ENCODE peak calls at places on chromosomes 11 and 22, in seven cellular contexts. I, B, V, J, W, P and F are unnamed samples.

GRCh38 chr22:25484916-25485315 is 79.6 kb upstream of the GRK3 start:
- DNase-seq in I (no peak), B (no peak), V (no peak), J (no peak), W (no peak), P (no peak), F (no peak)

GRCh38 chr11:75422248-75423231 is 10.5 kb downstream of the KLHL35 start:
- DNase-seq in I (no peak), B (no peak), V (no peak), J (no peak), W (no peak), P (peak), F (no peak)

GRCh38 chr11:10669258-10670033 is 24.1 kb downstream of the IRAG1 start:
- DNase-seq in I (no peak), B (no peak), V (no peak), J (peak), W (peak), P (peak), F (no peak)

GRCh38 chr11:68181719-68182451 is 31.2 kb downstream of the KMT5B start:
- DNase-seq in I (no peak), B (no peak), V (peak), J (no peak), W (no peak), P (no peak), F (no peak)

GRCh38 chr22:41526226-41526531 is 18.1 kb downstream of the POLR3H start:
- DNase-seq in I (no peak), B (no peak), V (no peak), J (no peak), W (no peak), P (no peak), F (no peak)

GRCh38 chr11:1762537-1763302 is 1.0 kb downstream of the CTSD start:
- DNase-seq in I (no peak), B (peak), V (no peak), J (peak), W (no peak), P (peak), F (no peak)

GRCh38 chr11:75429902-75430691 is 2.9 kb downstream of the KLHL35 start:
- DNase-seq in I (peak), B (no peak), V (no peak), J (peak), W (no peak), P (peak), F (peak)

GRCh38 chr22:50416996-50417395 is 57.8 kb downstream of the SBF1 start:
- DNase-seq in I (no peak), B (no peak), V (no peak), J (no peak), W (no peak), P (no peak), F (no peak)

GRCh38 chr11:134579709-134580634 is 167.9 kb upstream of the B3GAT1 start:
- DNase-seq in I (no peak), B (no peak), V (no peak), J (no peak), W (no peak), P (peak), F (peak)

GRCh38 chr11:34619062-34619516 is 1.8 kb upstream of the EHF start:
- DNase-seq in I (no peak), B (no peak), V (no peak), J (no peak), W (no peak), P (no peak), F (no peak)

GRCh38 chr11:57812634-57813033 is 51.0 kb downstream of the CTNND1 start:
- DNase-seq in I (no peak), B (no peak), V (no peak), J (no peak), W (no peak), P (no peak), F (no peak)

GRCh38 chr11:32594272-32594671 is 10.6 kb downstream of the EIF3M start:
- DNase-seq in I (no peak), B (no peak), V (no peak), J (no peak), W (no peak), P (no peak), F (no peak)

GRCh38 chr11:57318178-57318577 is 6.6 kb downstream of the TNKS1BP1 start:
- DNase-seq in I (no peak), B (no peak), V (no peak), J (no peak), W (no peak), P (no peak), F (no peak)

GRCh38 chr11:99934008-99934407 is 753.1 kb upstream of the ARHGAP42 start:
- DNase-seq in I (no peak), B (no peak), V (no peak), J (no peak), W (no peak), P (no peak), F (no peak)

GRCh38 chr11:3359092-3359824 is 19.7 kb downstream of the ZNF195 start:
- DNase-seq in I (no peak), B (no peak), V (no peak), J (no peak), W (no peak), P (no peak), F (no peak)

GRCh38 chr22:37127350-37127878 is 17.9 kb upstream of the TMPRSS6 start:
- DNase-seq in I (no peak), B (no peak), V (no peak), J (no peak), W (no peak), P (no peak), F (no peak)

GRCh38 chr22:37126383-37126782 is 16.9 kb upstream of the TMPRSS6 start:
- DNase-seq in I (no peak), B (peak), V (no peak), J (no peak), W (no peak), P (no peak), F (peak)

GRCh38 chr22:37130031-37130430 is 19.7 kb downstream of the IL2RB start:
- DNase-seq in I (no peak), B (no peak), V (no peak), J (no peak), W (no peak), P (no peak), F (no peak)

GRCh38 chr22:37128555-37129281 is 19.2 kb upstream of the TMPRSS6 start:
- DNase-seq in I (no peak), B (no peak), V (no peak), J (no peak), W (no peak), P (no peak), F (no peak)

GRCh38 chr22:37126882-37127281 is 17.4 kb upstream of the TMPRSS6 start:
- DNase-seq in I (no peak), B (no peak), V (no peak), J (no peak), W (no peak), P (no peak), F (no peak)
- TF ChIP-seq CTCF in I (peak), B (peak), V (peak), J (no peak), W (peak), P (peak), F (peak)

GRCh38 chr11:106302416-106302815 is 225.0 kb downstream of the AASDHPPT start:
- DNase-seq in I (no peak), B (no peak), V (no peak), J (no peak), W (no peak), P (no peak), F (no peak)

GRCh38 chr11:106304274-106304673 is 226.8 kb downstream of the AASDHPPT start:
- DNase-seq in I (no peak), B (no peak), V (peak), J (no peak), W (peak), P (no peak), F (no peak)

GRCh38 chr11:106309070-106309684 is 231.7 kb downstream of the AASDHPPT start:
- DNase-seq in I (no peak), B (no peak), V (no peak), J (no peak), W (no peak), P (no peak), F (no peak)

GRCh38 chr11:106305458-106305857 is 228.0 kb downstream of the AASDHPPT start:
- DNase-seq in I (no peak), B (no peak), V (no peak), J (no peak), W (no peak), P (no peak), F (no peak)

DNA sequence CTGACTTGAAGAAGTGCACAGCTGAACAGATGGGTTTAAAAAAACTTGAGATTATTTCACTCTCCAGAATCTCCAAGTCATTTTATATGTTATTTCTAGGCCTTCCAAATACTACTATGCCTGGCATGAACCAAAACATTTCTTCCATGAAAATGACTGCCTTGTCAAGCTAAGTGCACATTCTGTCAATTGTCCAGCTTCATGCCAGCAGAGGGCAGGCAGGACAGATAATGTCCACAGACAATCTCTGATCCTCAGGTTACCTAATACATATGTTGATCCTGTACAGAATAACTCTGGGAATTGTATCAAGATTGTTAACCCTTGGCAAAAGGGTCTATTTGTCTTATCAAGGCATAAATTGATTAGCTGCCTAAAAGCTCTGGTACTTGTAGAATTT is 229.5 kb downstream of the AASDHPPT start:
- DNase-seq in I (no peak), B (no peak), V (no peak), J (no peak), W (no peak), P (peak), F (no peak)
- TF ChIP-seq CTCF in I (no peak), B (peak), V (peak), J (no peak), W (peak), P (peak), F (no peak)

GRCh38 chr11:65571940-65572339 is 398 bp upstream of the FAM89B start:
- DNase-seq in I (no peak), B (no peak), V (no peak), J (no peak), W (peak), P (peak), F (no peak)
- TF ChIP-seq CTCF in I (no peak), B (peak), V (peak), J (peak), W (peak), P (peak), F (peak)

GRCh38 chr11:78510597-78510996 is 64.1 kb downstream of the NARS2 start:
- DNase-seq in I (no peak), B (no peak), V (no peak), J (no peak), W (no peak), P (no peak), F (no peak)
- TF ChIP-seq CTCF in I (no peak), B (no peak), V (no peak), J (no peak), W (no peak), P (no peak), F (no peak)

GRCh38 chr11:104152941-104153340 is 11.0 kb downstream of the PDGFD start:
- DNase-seq in I (no peak), B (no peak), V (no peak), J (no peak), W (no peak), P (no peak), F (no peak)

GRCh38 chr11:104148074-104148473 is 15.9 kb downstream of the PDGFD start:
- DNase-seq in I (no peak), B (no peak), V (no peak), J (no peak), W (peak), P (no peak), F (no peak)

GRCh38 chr11:104154296-104154695 is 9.7 kb downstream of the PDGFD start:
- DNase-seq in I (no peak), B (no peak), V (no peak), J (no peak), W (no peak), P (no peak), F (no peak)

GRCh38 chr11:104148696-104149095 is 15.3 kb downstream of the PDGFD start:
- DNase-seq in I (no peak), B (no peak), V (no peak), J (no peak), W (no peak), P (no peak), F (no peak)

GRCh38 chr11:104151404-104152204 is 12.3 kb downstream of the PDGFD start:
- DNase-seq in I (no peak), B (peak), V (no peak), J (no peak), W (peak), P (no peak), F (no peak)
- TF ChIP-seq CTCF in I (no peak), B (peak), V (peak), J (no peak), W (peak), P (peak), F (peak)

DNA sequence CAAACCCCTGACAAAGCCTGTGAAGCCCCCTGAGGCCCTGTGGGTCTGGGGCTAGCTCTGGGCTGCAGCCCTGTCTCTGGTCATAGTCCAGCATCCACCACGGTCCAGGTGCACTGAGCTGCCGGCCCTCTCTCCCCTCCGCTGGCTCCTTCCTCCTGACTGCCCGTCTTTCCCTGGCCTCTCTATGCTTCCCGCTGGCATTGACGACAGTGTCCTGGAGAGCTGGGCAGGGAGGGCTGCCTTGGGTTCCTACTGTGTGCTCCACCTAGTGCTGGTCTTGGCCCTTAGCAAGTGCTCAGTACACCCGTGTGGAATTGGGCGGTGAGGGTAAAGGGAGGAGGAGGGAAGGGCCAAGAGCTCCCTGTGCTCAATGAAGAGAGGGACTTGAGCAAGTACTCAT is 868 bp upstream of the MYEOV start:
- DNase-seq in I (no peak), B (peak), V (no peak), J (no peak), W (no peak), P (no peak), F (no peak)
- TF ChIP-seq CTCF in I (no peak), B (no peak), V (no peak), J (no peak), W (no peak), P (no peak), F (peak)

GRCh38 chr22:43827336-43827735 is 15.2 kb upstream of the EFCAB6 start:
- DNase-seq in I (no peak), B (no peak), V (no peak), J (no peak), W (no peak), P (no peak), F (no peak)

GRCh38 chr22:43828711-43829447 is 16.8 kb upstream of the EFCAB6 start:
- DNase-seq in I (no peak), B (no peak), V (no peak), J (peak), W (no peak), P (peak), F (no peak)

GRCh38 chr22:43829448-43829821 is 17.3 kb upstream of the EFCAB6 start:
- DNase-seq in I (no peak), B (no peak), V (no peak), J (no peak), W (no peak), P (peak), F (no peak)

GRCh38 chr22:43826142-43827093 is 14.3 kb upstream of the EFCAB6 start:
- DNase-seq in I (no peak), B (no peak), V (no peak), J (no peak), W (peak), P (peak), F (no peak)

GRCh38 chr22:43827926-43828710 is 16.0 kb upstream of the EFCAB6 start:
- DNase-seq in I (no peak), B (no peak), V (no peak), J (no peak), W (no peak), P (no peak), F (no peak)
- TF ChIP-seq CTCF in I (no peak), B (peak), V (peak), J (no peak), W (peak), P (no peak), F (no peak)

GRCh38 chr22:19820880-19821522 is 33.7 kb downstream of the GNB1L start:
- DNase-seq in I (no peak), B (no peak), V (no peak), J (no peak), W (no peak), P (peak), F (no peak)
- TF ChIP-seq CTCF in I (no peak), B (no peak), V (no peak), J (no peak), W (no peak), P (no peak), F (no peak)